ENCODE peak calls at places on chromosomes 7 and 10, in nine cellular contexts. S is AG20443; G is naive thymus-derived CD8-positive, alpha-beta T cell; J is activated naive CD4-positive, alpha-beta T cell; T is LoVo; P is HS-5; U is cardiac fibroblast; K is upper lobe of right lung; X is A172. A is an unnamed sample.

GRCh38 chr10:59325116-59325515 is 37.2 kb downstream of the FAM13C start:
- DNase-seq in S (no peak), G (no peak), J (no peak), T (no peak), P (no peak), U (no peak), K (no peak), X (no peak), A (no peak)

GRCh38 chr7:23161502-23161901 is 20.3 kb upstream of the NUP42 start:
- DNase-seq in S (no peak), G (no peak), J (no peak), T (no peak), P (no peak), U (no peak), K (no peak), X (no peak), A (no peak)

GRCh38 chr7:101121996-101122932 is 4.6 kb upstream of the SERPINE1 start:
- DNase-seq in S (peak; percentile 87), G (no peak), J (no peak), T (peak; percentile 82), P (peak; percentile 87), U (peak; percentile 99), K (peak; percentile 65), X (peak; percentile 99), A (no peak)

GRCh38 chr10:127293640-127294039 is 97.2 kb upstream of the INSYN2A start:
- DNase-seq in S (no peak), G (peak; percentile 2), J (no peak), T (no peak), P (no peak), U (peak; percentile 9), K (no peak), X (peak; percentile 30), A (peak; percentile 33)

GRCh38 chr7:38858281-38858884 is 50.6 kb downstream of the VPS41 start:
- DNase-seq in S (peak; percentile 53), G (no peak), J (no peak), T (no peak), P (peak; percentile 30), U (peak; percentile 65), K (no peak), X (no peak), A (no peak)

GRCh38 chr10:3172081-3172445 is 519 bp downstream of the PITRM1 start:
- DNase-seq in S (peak; percentile 63), G (no peak), J (no peak), T (peak; percentile 35), P (peak; percentile 20), U (peak; percentile 88), K (peak; percentile 69), X (peak; percentile 52), A (no peak)

GRCh38 chr10:15744217-15744865 is 24.6 kb upstream of the ITGA8 start:
- DNase-seq in S (peak; percentile 58), G (no peak), J (no peak), T (peak; percentile 37), P (no peak), U (peak; percentile 75), K (no peak), X (peak; percentile 54), A (no peak)

GRCh38 chr10:24643679-24644209 is 79.9 kb downstream of the ARHGAP21 start:
- DNase-seq in S (no peak), G (no peak), J (no peak), T (peak; percentile 19), P (no peak), U (peak; percentile 9), K (no peak), X (no peak), A (no peak)

GRCh38 chr10:14474656-14475055 is 143.9 kb upstream of the FRMD4A start:
- DNase-seq in S (no peak), G (no peak), J (no peak), T (no peak), P (no peak), U (peak; percentile 64), K (no peak), X (peak; percentile 48), A (no peak)

GRCh38 chr7:141700848-141701371 is 1.1 kb downstream of the DENND11 start:
- DNase-seq in S (peak; percentile 35), G (no peak), J (no peak), T (no peak), P (no peak), U (no peak), K (no peak), X (no peak), A (no peak)

GRCh38 chr10:9102026-9102425 is 1047.5 kb downstream of the GATA3 start:
- DNase-seq in S (no peak), G (no peak), J (no peak), T (no peak), P (no peak), U (no peak), K (no peak), X (no peak), A (no peak)

GRCh38 chr10:60238408-60239100 is 151.1 kb downstream of the ANK3 start:
- DNase-seq in S (peak; percentile 59), G (no peak), J (no peak), T (no peak), P (no peak), U (peak; percentile 60), K (no peak), X (peak; percentile 79), A (peak; percentile 7)

GRCh38 chr7:100493476-100494264 is 9.9 kb downstream of the NYAP1 start:
- DNase-seq in S (peak; percentile 8), G (peak; percentile 34), J (no peak), T (no peak), P (no peak), U (peak; percentile 24), K (peak; percentile 81), X (no peak), A (peak; percentile 39)

GRCh38 chr7:136102881-136103280 is 125.7 kb upstream of the MTPN start:
- DNase-seq in S (no peak), G (no peak), J (no peak), T (no peak), P (no peak), U (no peak), K (no peak), X (no peak), A (no peak)

GRCh38 chr7:155951554-155952158 is 139.4 kb upstream of the SHH start:
- DNase-seq in S (peak; percentile 26), G (no peak), J (no peak), T (peak; percentile 97), P (peak; percentile 77), U (peak; percentile 59), K (no peak), X (peak; percentile 96), A (no peak)

GRCh38 chr10:21526952-21527633 is 1.6 kb upstream of the SKIDA1 start:
- DNase-seq in S (peak; percentile 57), G (no peak), J (no peak), T (peak; percentile 59), P (no peak), U (peak; percentile 75), K (peak; percentile 86), X (peak; percentile 20), A (no peak)

GRCh38 chr7:131027287-131027773 is 293.3 kb upstream of the KLF14 start:
- DNase-seq in S (peak; percentile 88), G (no peak), J (no peak), T (no peak), P (peak; percentile 62), U (peak; percentile 81), K (no peak), X (no peak), A (peak; percentile 38)

GRCh38 chr10:95350830-95351228 is 60.0 kb upstream of the PDLIM1 start:
- DNase-seq in S (no peak), G (no peak), J (no peak), T (no peak), P (no peak), U (no peak), K (no peak), X (no peak), A (no peak)

GRCh38 chr10:7773845-7774801 is 13.7 kb downstream of the KIN start:
- DNase-seq in S (no peak), G (no peak), J (no peak), T (no peak), P (no peak), U (no peak), K (peak; percentile 79), X (no peak), A (no peak)

GRCh38 chr10:30765022-30765610 is 135.6 kb upstream of the LYZL2 start:
- DNase-seq in S (no peak), G (no peak), J (no peak), T (no peak), P (no peak), U (no peak), K (no peak), X (no peak), A (no peak)

GRCh38 chr7:70766109-70766508 is 365.8 kb upstream of the GALNT17 start:
- DNase-seq in S (no peak), G (no peak), J (no peak), T (no peak), P (no peak), U (no peak), K (no peak), X (no peak), A (no peak)

GRCh38 chr10:50501478-50501877 is 122.3 kb downstream of the SGMS1 start:
- DNase-seq in S (no peak), G (no peak), J (no peak), T (no peak), P (no peak), U (peak; percentile 32), K (no peak), X (peak; percentile 65), A (no peak)

A was measured in effector memory CD8-positive, alpha-beta T cell.